ENCODE peak calls at places on chromosomes 16 and 17, in eight cellular contexts. A is HepG2, J is breast epithelium, X is transverse colon, W is sigmoid colon, Y is GM23338, L is endothelial cell of umbilical vein, E is suprapubic skin. N is an unnamed sample.

GRCh38 chr16:17246577-17246885 is 224.2 kb downstream of the XYLT1 start:
- DNase-seq in Y (no peak), W (no peak), E (no peak), X (no peak), A (no peak), J (no peak), L (no peak), N (no peak)

GRCh38 chr16:56629531-56629930 is 2.9 kb upstream of the MT1M start:
- DNase-seq in E (no peak), J (no peak), W (no peak), L (no peak), Y (no peak), A (no peak), X (no peak), N (no peak)

GRCh38 chr17:59341922-59342321 is 10.5 kb downstream of the YPEL2 start:
- DNase-seq in J (no peak), W (no peak), X (no peak), A (no peak), Y (no peak), E (no peak), L (no peak), N (no peak)

GRCh38 chr16:54285414-54286066 is 1.0 kb downstream of the IRX3 start:
- DNase-seq in X (no peak), J (peak; percentile 50), W (no peak), A (peak; percentile 38), E (peak; percentile 78), L (no peak), Y (peak; percentile 59), N (no peak)

GRCh38 chr17:52148969-52149351 is 9.6 kb downstream of the CA10 start:
- DNase-seq in Y (no peak), L (no peak), X (no peak), A (no peak), W (no peak), E (no peak), J (no peak), N (no peak)

GRCh38 chr16:89951509-89951908 is 3.0 kb downstream of the DEF8 start:
- DNase-seq in E (no peak), L (no peak), A (no peak), X (no peak), J (no peak), W (no peak), Y (peak; percentile 19), N (no peak)

GRCh38 chr17:17492085-17492484 is 4.1 kb downstream of the RASD1 start:
- DNase-seq in E (no peak), W (peak; percentile 30), J (no peak), X (no peak), Y (no peak), A (no peak), L (no peak), N (no peak)

GRCh38 chr17:32370426-32370825 is 20.5 kb downstream of the ZNF207 start:
- DNase-seq in L (peak; percentile 14), X (no peak), W (no peak), J (no peak), A (no peak), Y (no peak), E (no peak), N (no peak)

GRCh38 chr16:15618392-15618791 is 24.6 kb downstream of the MARF1 start:
- DNase-seq in Y (no peak), X (no peak), A (no peak), E (no peak), W (no peak), J (no peak), L (no peak), N (no peak)

DNA sequence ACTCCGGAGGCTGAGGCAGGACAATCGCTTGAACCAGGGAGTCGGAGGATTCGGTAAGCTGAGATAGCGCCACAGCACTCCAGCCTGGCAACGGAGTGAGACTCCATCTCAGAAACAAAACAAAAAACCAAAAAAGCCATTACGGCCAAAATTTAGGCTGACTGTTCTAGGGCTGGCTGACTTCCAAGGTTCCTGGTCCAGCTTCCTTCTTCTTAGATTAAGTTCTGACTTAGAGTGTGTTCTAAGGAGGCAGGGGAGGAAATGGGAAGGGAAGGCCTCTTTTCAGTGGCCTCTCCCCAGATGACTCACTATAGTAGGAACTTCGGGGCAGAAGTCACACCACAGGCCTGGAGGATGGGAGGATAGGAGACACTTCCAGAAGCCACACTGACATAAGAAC is 27.7 kb upstream of the CLEC18B start:
- DNase-seq in Y (no peak), X (peak; percentile 56), J (peak; percentile 44), L (peak; percentile 84), E (peak; percentile 70), A (no peak), W (peak; percentile 87), N (no peak)
- TF ChIP-seq POLR2AphosphoS5 in Y (no peak), X (peak; percentile 29), J (no peak), L (peak; percentile 77), E (no peak), A (no peak), W (no peak), N (no peak)

GRCh38 chr17:78865682-78866390 is 25.2 kb upstream of the USP36 start:
- DNase-seq in W (peak; percentile 91), L (peak; percentile 89), A (peak; percentile 87), J (peak; percentile 62), X (peak; percentile 87), Y (peak; percentile 89), E (peak; percentile 84), N (peak; percentile 91)

GRCh38 chr17:78861229-78861628 is 20.6 kb upstream of the USP36 start:
- DNase-seq in J (no peak), L (no peak), Y (no peak), W (no peak), E (no peak), A (no peak), X (no peak), N (no peak)

GRCh38 chr17:78859051-78859450 is 18.4 kb upstream of the USP36 start:
- DNase-seq in E (no peak), A (no peak), X (no peak), W (no peak), Y (no peak), L (no peak), J (no peak), N (no peak)

GRCh38 chr17:78864117-78864516 is 23.5 kb upstream of the USP36 start:
- DNase-seq in L (no peak), Y (no peak), W (no peak), E (no peak), J (no peak), X (no peak), A (no peak), N (no peak)

GRCh38 chr17:78862073-78863023 is 21.7 kb upstream of the USP36 start:
- DNase-seq in L (peak; percentile 95), E (peak; percentile 93), Y (no peak), W (peak; percentile 96), J (peak; percentile 79), A (peak; percentile 62), X (peak; percentile 73), N (no peak)
- H3K36me3 ChIP-seq in L (no peaks in the 10 kb centered on the region), E (peaks cover 8% of the 10 kb centered on the region), Y (no peaks in the 10 kb centered on the region), W (no peaks in the 10 kb centered on the region), J (no peaks in the 10 kb centered on the region), A (no peaks in the 10 kb centered on the region), X (no peaks in the 10 kb centered on the region), N (peaks cover 8% of the 10 kb centered on the region)

GRCh38 chr16:11347831-11348230 is 2.6 kb downstream of the RMI2 start:
- DNase-seq in X (no peak), L (no peak), W (no peak), Y (no peak), J (no peak), E (no peak), A (no peak), N (no peak)

GRCh38 chr16:11342021-11342855 is 3.0 kb upstream of the RMI2 start:
- DNase-seq in L (no peak), J (no peak), Y (no peak), X (no peak), A (no peak), E (no peak), W (no peak), N (no peak)

GRCh38 chr16:11346700-11347319 is 1.6 kb downstream of the RMI2 start:
- DNase-seq in E (no peak), A (no peak), Y (no peak), W (no peak), J (no peak), X (no peak), L (no peak), N (no peak)

GRCh38 chr16:11348737-11349598 is 3.7 kb downstream of the RMI2 start:
- DNase-seq in Y (no peak), E (no peak), J (no peak), X (no peak), A (no peak), W (no peak), L (no peak), N (no peak)

GRCh38 chr16:11345040-11345862 is at the start of gene RMI2:
- DNase-seq in Y (peak; percentile 99), W (peak; percentile 98), J (peak; percentile 96), A (peak; percentile 99), X (peak; percentile 97), E (peak; percentile 98), L (peak; percentile 95), N (peak; percentile 97)
- TF ChIP-seq POLR2AphosphoS5 in Y (peak; percentile 57), W (no peak), J (peak; percentile 65), A (peak; percentile 73), X (no peak), E (no peak), L (peak; percentile 60), N (peak; percentile 61)

DNA sequence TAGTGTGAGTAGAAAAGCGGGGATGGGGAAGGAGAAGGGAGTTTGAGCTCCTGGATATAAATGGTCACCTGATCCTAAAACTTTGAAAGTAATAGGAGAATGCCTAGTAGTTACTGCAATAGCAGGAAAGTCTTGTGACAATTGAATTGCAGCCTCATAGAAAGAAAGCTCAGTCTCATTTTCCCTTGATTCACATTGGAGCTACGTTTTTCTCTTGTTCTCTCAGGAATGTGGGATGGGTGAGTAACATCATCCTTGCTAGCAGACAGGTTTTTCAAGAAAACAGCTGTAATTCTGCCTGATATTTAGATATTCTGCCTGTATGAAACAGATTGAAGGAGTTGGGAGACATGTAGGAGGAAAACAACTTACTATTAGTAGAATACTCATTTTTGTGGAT is 25.3 kb downstream of the SF3B3 start:
- DNase-seq in L (no peak), A (no peak), J (no peak), W (no peak), Y (no peak), E (no peak), X (no peak), N (no peak)
- H3K36me3 ChIP-seq in L (peaks cover 37% of the 10 kb centered on the region), A (peaks cover 93% of the 10 kb centered on the region), J (peaks cover 24% of the 10 kb centered on the region), W (peaks cover 30% of the 10 kb centered on the region), Y (peaks cover 93% of the 10 kb centered on the region), E (peaks cover 81% of the 10 kb centered on the region), X (peaks cover 81% of the 10 kb centered on the region), N (peaks cover 100% of the 10 kb centered on the region)

DNA sequence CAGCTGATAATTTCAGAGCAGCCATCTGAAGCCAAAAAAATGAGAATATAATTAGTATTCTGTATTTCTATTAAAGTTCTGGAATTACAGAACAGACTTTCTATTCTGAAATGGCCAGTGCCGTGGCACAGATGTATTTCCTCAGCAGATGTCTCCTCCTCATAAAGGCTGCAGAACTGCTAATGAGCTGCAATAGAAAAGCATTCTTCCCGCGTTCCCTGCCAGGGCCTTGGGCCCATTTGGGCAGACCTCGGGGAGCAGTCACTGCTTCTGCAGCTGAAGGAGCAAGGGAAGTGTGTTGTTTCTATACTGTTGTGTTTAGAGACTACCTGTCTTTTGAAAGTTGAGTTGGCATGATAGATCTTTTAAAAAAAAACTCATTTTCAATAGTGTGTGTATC is 152.6 kb upstream of the CACNG5 start:
- DNase-seq in W (peak; percentile 64), X (no peak), Y (no peak), L (no peak), A (no peak), E (no peak), J (no peak), N (no peak)
- TF ChIP-seq POLR2AphosphoS5 in W (peak; percentile 17), X (no peak), Y (no peak), L (no peak), A (no peak), E (no peak), J (no peak), N (no peak)

GRCh38 chr17:47159315-47159714 is 29.8 kb downstream of the CDC27 start:
- DNase-seq in Y (no peak), E (no peak), L (no peak), J (no peak), X (no peak), W (no peak), A (no peak), N (no peak)
- H3K36me3 ChIP-seq in Y (peaks cover 28% of the 10 kb centered on the region), E (peaks cover 66% of the 10 kb centered on the region), L (peaks cover 15% of the 10 kb centered on the region), J (no peaks in the 10 kb centered on the region), X (peaks cover 57% of the 10 kb centered on the region), W (peaks cover 28% of the 10 kb centered on the region), A (peaks cover 74% of the 10 kb centered on the region), N (peaks cover 47% of the 10 kb centered on the region)